ENCODE peak calls at places on chromosomes 13 and 19, in seven cellular contexts. P is fibroblast of the aortic adventitia, R is adrenal gland, I is neural progenitor cell, L is uterus, U is OCI-LY7, B is AG10803. W is an unnamed sample.
A peak's percentile ranks its signal among the peaks of the same experiment; 100 is the strongest.

GRCh38 chr19:50332264-50333038 is 3.3 kb upstream of the KCNC3 start:
- DNase-seq in P (no peak), R (no peak), I (peak; percentile 77), L (no peak), U (no peak), B (no peak), W (peak; percentile 53)

GRCh38 chr13:30963794-30964193 is 31.3 kb downstream of the TEX26 start:
- DNase-seq in P (peak; percentile 45), R (peak; percentile 45), I (no peak), L (no peak), U (no peak), B (peak; percentile 28), W (peak; percentile 10)

GRCh38 chr19:10339380-10339960 is at the start of gene ICAM3:
- DNase-seq in P (no peak), R (no peak), I (no peak), L (no peak), U (peak; percentile 82), B (no peak), W (no peak)

GRCh38 chr13:34779171-34779570 is 162.9 kb upstream of the NBEA start:
- DNase-seq in P (no peak), R (peak; percentile 9), I (no peak), L (no peak), U (no peak), B (no peak), W (peak; percentile 41)

GRCh38 chr13:109779074-109779473 is 7.3 kb downstream of the IRS2 start:
- DNase-seq in P (no peak), R (no peak), I (no peak), L (no peak), U (peak; percentile 25), B (no peak), W (no peak)

GRCh38 chr19:17703823-17704463 is 15.3 kb upstream of the MAP1S start:
- DNase-seq in P (peak; percentile 45), R (peak; percentile 50), I (peak; percentile 77), L (no peak), U (peak; percentile 75), B (peak; percentile 35), W (peak; percentile 65)

GRCh38 chr13:41774605-41775218 is 186.2 kb downstream of the VWA8 start:
- DNase-seq in P (no peak), R (no peak), I (no peak), L (no peak), U (no peak), B (no peak), W (no peak)

GRCh38 chr13:112712451-112712881 is 22.6 kb downstream of the ATP11A start:
- DNase-seq in P (no peak), R (no peak), I (no peak), L (peak; percentile 35), U (no peak), B (no peak), W (no peak)

GRCh38 chr13:19601749-19602725 is 31.4 kb upstream of the MPHOSPH8 start:
- DNase-seq in P (peak; percentile 33), R (peak; percentile 11), I (peak; percentile 77), L (no peak), U (no peak), B (peak; percentile 27), W (peak; percentile 65)

GRCh38 chr13:40329682-40330485 is 336.6 kb downstream of the FOXO1 start:
- DNase-seq in P (peak; percentile 58), R (no peak), I (no peak), L (no peak), U (no peak), B (no peak), W (no peak)

GRCh38 chr19:42277821-42278809 is 9.1 kb downstream of the CIC start:
- DNase-seq in P (peak; percentile 50), R (peak; percentile 43), I (no peak), L (peak; percentile 41), U (no peak), B (peak; percentile 70), W (peak; percentile 66)

GRCh38 chr19:41426116-41426841 is 895 bp downstream of the B3GNT8 start:
- DNase-seq in P (no peak), R (peak; percentile 25), I (no peak), L (no peak), U (no peak), B (no peak), W (peak; percentile 20)

GRCh38 chr19:18853755-18854427 is 22.1 kb downstream of the UPF1 start:
- DNase-seq in P (no peak), R (no peak), I (no peak), L (no peak), U (no peak), B (no peak), W (no peak)

GRCh38 chr19:41877490-41877876 is 404 bp downstream of the CD79A start:
- DNase-seq in P (no peak), R (no peak), I (no peak), L (no peak), U (peak; percentile 93), B (no peak), W (no peak)

GRCh38 chr19:48511800-48512503 is at the start of gene LMTK3:
- DNase-seq in P (peak; percentile 16), R (peak; percentile 21), I (peak; percentile 87), L (no peak), U (peak; percentile 89), B (no peak), W (peak; percentile 60)

GRCh38 chr13:86838411-86839120 is 832.6 kb upstream of the SLITRK5 start:
- DNase-seq in P (no peak), R (no peak), I (no peak), L (no peak), U (no peak), B (no peak), W (no peak)

GRCh38 chr19:49556412-49557398 is 23.7 kb downstream of the NOSIP start:
- DNase-seq in P (no peak), R (peak; percentile 86), I (peak; percentile 18), L (no peak), U (no peak), B (no peak), W (no peak)

GRCh38 chr13:30837227-30838159 is 68.6 kb upstream of the MEDAG start:
- DNase-seq in P (peak; percentile 20), R (no peak), I (no peak), L (no peak), U (no peak), B (no peak), W (no peak)

DNA sequence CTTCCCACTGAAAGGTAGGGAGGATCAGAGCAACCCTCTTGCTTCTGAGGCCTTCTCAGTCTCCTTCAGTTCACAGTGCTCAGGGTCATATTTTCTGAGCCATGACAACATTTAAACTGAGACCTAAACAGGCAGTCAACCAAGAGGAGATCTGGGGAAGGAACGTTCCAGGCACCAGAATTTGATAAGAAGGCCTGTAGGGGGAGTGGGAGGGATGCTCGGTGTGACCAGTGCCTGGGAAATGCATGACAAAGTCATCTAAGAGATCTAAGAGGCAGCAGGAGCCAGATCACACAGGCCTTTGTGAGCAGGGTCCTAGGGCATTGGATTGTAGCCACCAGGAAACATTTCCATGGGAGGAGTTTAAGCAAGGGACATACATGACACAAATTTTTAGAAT is 71.6 kb downstream of the SHISA2 start:
- DNase-seq in P (no peak), R (no peak), I (peak; percentile 79), L (no peak), U (peak; percentile 17), B (peak; percentile 18), W (peak; percentile 50)
- TF ChIP-seq CTCF in P (no peak), R (no peak), I (peak; percentile 55), L (no peak), U (peak; percentile 47), B (peak; percentile 48), W (peak; percentile 39)

DNA sequence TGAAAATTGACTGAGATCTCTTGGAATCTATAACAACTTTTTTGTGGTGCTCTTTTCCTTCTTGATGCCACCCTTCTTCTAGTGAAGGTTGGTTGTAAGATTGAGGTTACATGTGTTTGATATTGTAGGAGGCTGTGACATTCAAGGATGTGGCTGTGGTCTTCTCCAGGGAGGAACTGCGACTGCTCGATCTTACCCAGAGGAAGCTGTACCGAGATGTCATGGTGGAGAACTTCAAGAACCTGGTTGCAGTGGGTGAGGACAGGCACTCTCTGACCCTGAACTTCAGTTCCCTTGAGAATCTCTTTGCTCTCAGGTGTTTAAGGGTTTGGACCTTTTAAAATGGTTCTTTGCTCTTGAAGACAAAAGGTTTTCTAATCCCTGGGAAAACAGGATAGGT is 16.0 kb downstream of the ZNF227 start:
- DNase-seq in P (no peak), R (no peak), I (no peak), L (no peak), U (no peak), B (no peak), W (no peak)
- H3K4me3 ChIP-seq in P (no peak overlapping the region), R (no peak overlapping the region), I (no peak overlapping the region), L (no peak overlapping the region), U (no peak overlapping the region), B (no peak overlapping the region), W (no peak overlapping the region)

DNA sequence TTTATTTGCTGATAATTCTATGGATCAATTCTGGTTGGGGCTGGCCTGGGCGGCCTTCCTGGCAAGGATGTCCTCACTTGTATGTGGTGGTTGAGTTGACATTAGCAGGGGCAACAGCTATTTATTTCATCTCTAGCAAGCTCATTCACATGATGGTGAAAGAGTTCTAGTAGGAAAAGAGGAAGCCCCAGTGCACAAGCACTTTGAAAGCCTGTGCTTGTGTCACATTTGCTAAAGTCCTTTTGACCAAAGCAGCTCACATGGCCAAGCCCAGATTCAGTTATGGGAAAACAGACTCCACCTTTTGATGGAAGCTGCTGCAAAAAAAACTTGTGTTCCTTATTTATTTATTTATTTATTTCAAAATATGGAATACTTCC is 17.2 kb downstream of the GTF2F2 start:
- DNase-seq in P (no peak), R (no peak), I (no peak), L (no peak), U (no peak), B (no peak), W (no peak)
- TF ChIP-seq CTCF in P (no peak), R (no peak), I (no peak), L (no peak), U (no peak), B (no peak), W (no peak)

GRCh38 chr19:44051654-44052402 is at the start of gene ZNF223:
- DNase-seq in P (peak; percentile 92), R (peak; percentile 99), I (peak; percentile 94), L (peak; percentile 94), U (no peak), B (peak; percentile 91), W (peak; percentile 96)

GRCh38 chr19:44055870-44056269 is 4.0 kb downstream of the ZNF223 start:
- DNase-seq in P (no peak), R (no peak), I (no peak), L (no peak), U (no peak), B (no peak), W (no peak)

DNA sequence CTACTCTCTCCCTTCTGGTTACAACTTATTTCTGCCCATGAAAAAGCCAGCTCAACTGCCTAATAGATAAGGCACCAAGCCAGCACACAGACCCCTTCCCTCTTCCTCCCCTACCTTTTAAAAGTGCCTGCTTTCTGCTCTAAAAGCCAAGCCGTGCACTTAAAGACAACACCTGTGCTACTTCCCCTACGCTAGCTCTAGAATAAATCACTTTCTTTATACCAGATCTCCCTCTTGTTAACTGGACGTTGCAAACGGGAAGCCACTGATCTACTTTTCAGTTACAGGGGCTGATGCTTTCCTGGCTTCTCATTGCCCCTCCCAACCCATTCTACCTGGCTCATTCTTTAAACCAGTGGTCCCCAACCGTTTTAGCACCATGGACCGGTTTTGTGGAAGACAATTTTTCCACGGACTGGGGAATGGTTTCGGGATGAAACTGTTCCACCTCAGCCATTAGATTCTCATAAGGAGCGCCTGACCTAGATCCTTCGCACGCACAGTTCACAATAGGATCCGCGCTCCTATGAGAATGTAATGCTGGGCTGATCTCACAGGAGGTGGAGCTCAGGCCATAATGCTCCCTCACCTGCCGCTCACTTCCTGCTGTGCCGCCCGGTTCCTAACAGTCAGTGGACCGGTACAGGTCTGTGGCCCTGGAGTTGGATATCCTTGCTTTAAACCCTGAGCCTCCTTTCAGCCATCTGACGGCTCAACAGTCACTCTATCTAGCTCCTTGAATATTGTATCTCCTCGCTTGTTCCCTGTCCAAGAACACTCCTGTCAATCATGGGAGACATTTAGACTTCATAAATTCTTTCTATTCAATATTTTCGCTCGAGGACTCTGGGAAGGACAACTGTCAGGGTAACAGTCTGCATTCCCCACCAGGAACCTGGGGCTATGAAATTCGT is 839 bp upstream of the ZNF223 start:
- DNase-seq in P (no peak), R (peak; percentile 8), I (no peak), L (no peak), U (no peak), B (peak; percentile 0), W (no peak)
- H3K4me3 ChIP-seq in P (peak overlapping the region; percentile 95), R (peak overlapping the region; percentile 56), I (peak overlapping the region; percentile 84), L (peak overlapping the region; percentile 50), U (no peak overlapping the region), B (peak overlapping the region; percentile 78), W (peak overlapping the region; percentile 60)